ENCODE peak calls at places on chromosomes 13 and 19, in five cellular contexts. One of them, this sample, is unnamed.

GRCh38 chr13:38686635-38687245 is at the start of gene FREM2:
- DNase-seq in naive B cell: no peak
- DNase-seq in skeletal muscle cell: no peak
- DNase-seq in neural crest cell: peak; percentile 75
- DNase-seq in T-helper 1 cell: no peak
- DNase-seq in this sample: no peak

GRCh38 chr19:44066305-44066704 is 5.7 kb upstream of the ZNF284 start:
- DNase-seq in naive B cell: no peak
- DNase-seq in T-helper 1 cell: no peak
- DNase-seq in skeletal muscle cell: no peak
- DNase-seq in neural crest cell: no peak
- DNase-seq in this sample: no peak

GRCh38 chr19:14369399-14370168 is 11.7 kb upstream of the ADGRE5 start:
- DNase-seq in skeletal muscle cell: no peak
- DNase-seq in neural crest cell: no peak
- DNase-seq in T-helper 1 cell: peak; percentile 83
- DNase-seq in naive B cell: peak; percentile 73
- DNase-seq in this sample: no peak

GRCh38 chr19:14214580-14214979 is 8.6 kb upstream of the ADGRL1 start:
- DNase-seq in skeletal muscle cell: no peak
- DNase-seq in naive B cell: no peak
- DNase-seq in neural crest cell: no peak
- DNase-seq in T-helper 1 cell: no peak
- DNase-seq in this sample: no peak

GRCh38 chr19:11737964-11738745 is 591 bp downstream of the ZNF823 start:
- DNase-seq in T-helper 1 cell: peak; percentile 14
- DNase-seq in naive B cell: peak; percentile 31
- DNase-seq in skeletal muscle cell: no peak
- DNase-seq in neural crest cell: no peak
- DNase-seq in this sample: no peak

GRCh38 chr13:113666951-113667701 is at the start of gene GRK1:
- DNase-seq in T-helper 1 cell: no peak
- DNase-seq in naive B cell: no peak
- DNase-seq in skeletal muscle cell: no peak
- DNase-seq in neural crest cell: peak; percentile 22
- DNase-seq in this sample: no peak

GRCh38 chr13:109126973-109127615 is 497.7 kb downstream of the MYO16 start:
- DNase-seq in T-helper 1 cell: no peak
- DNase-seq in naive B cell: no peak
- DNase-seq in neural crest cell: no peak
- DNase-seq in skeletal muscle cell: no peak
- DNase-seq in this sample: no peak

GRCh38 chr19:45276284-45276687 is 25.2 kb downstream of the MARK4 start:
- DNase-seq in naive B cell: no peak
- DNase-seq in neural crest cell: no peak
- DNase-seq in skeletal muscle cell: no peak
- DNase-seq in T-helper 1 cell: no peak
- DNase-seq in this sample: no peak

GRCh38 chr13:51742611-51743010 is 61.4 kb downstream of the DHRS12 start:
- DNase-seq in neural crest cell: no peak
- DNase-seq in skeletal muscle cell: no peak
- DNase-seq in naive B cell: no peak
- DNase-seq in T-helper 1 cell: no peak
- DNase-seq in this sample: no peak

GRCh38 chr19:843836-844299 is 3.1 kb downstream of the PRTN3 start:
- DNase-seq in T-helper 1 cell: no peak
- DNase-seq in neural crest cell: no peak
- DNase-seq in naive B cell: no peak
- DNase-seq in skeletal muscle cell: no peak
- DNase-seq in this sample: no peak

GRCh38 chr19:54315956-54316355 is 3.0 kb upstream of the LILRA5 start:
- DNase-seq in naive B cell: no peak
- DNase-seq in skeletal muscle cell: no peak
- DNase-seq in neural crest cell: no peak
- DNase-seq in T-helper 1 cell: no peak
- DNase-seq in this sample: no peak

GRCh38 chr13:79541426-79542049 is 60.6 kb downstream of the NDFIP2 start:
- DNase-seq in naive B cell: peak; percentile 41
- DNase-seq in T-helper 1 cell: no peak
- DNase-seq in skeletal muscle cell: no peak
- DNase-seq in neural crest cell: no peak
- DNase-seq in this sample: peak; percentile 29

GRCh38 chr19:33118643-33119042 is 13.3 kb upstream of the WDR88 start:
- DNase-seq in T-helper 1 cell: no peak
- DNase-seq in naive B cell: no peak
- DNase-seq in skeletal muscle cell: no peak
- DNase-seq in neural crest cell: no peak
- DNase-seq in this sample: no peak

GRCh38 chr13:44050450-44051063 is 170.9 kb downstream of the LACC1 start:
- DNase-seq in T-helper 1 cell: no peak
- DNase-seq in skeletal muscle cell: no peak
- DNase-seq in neural crest cell: no peak
- DNase-seq in naive B cell: peak; percentile 28
- DNase-seq in this sample: peak; percentile 4

GRCh38 chr19:7670150-7670784 is 1.4 kb downstream of the RETN start:
- DNase-seq in skeletal muscle cell: no peak
- DNase-seq in T-helper 1 cell: no peak
- DNase-seq in naive B cell: no peak
- DNase-seq in neural crest cell: no peak
- DNase-seq in this sample: no peak

GRCh38 chr19:48674921-48675824 is 2.4 kb upstream of the NTN5 start:
- DNase-seq in naive B cell: peak; percentile 73
- DNase-seq in neural crest cell: peak; percentile 88
- DNase-seq in skeletal muscle cell: no peak
- DNase-seq in T-helper 1 cell: peak; percentile 60
- DNase-seq in this sample: peak; percentile 37

GRCh38 chr19:17184381-17184841 is 30.7 kb upstream of the USE1 start:
- DNase-seq in skeletal muscle cell: no peak
- DNase-seq in T-helper 1 cell: peak; percentile 21
- DNase-seq in neural crest cell: no peak
- DNase-seq in naive B cell: peak; percentile 20
- DNase-seq in this sample: no peak

GRCh38 chr19:6032827-6033226 is 54.9 kb upstream of the RANBP3 start:
- DNase-seq in neural crest cell: no peak
- DNase-seq in T-helper 1 cell: no peak
- DNase-seq in naive B cell: no peak
- DNase-seq in skeletal muscle cell: no peak
- DNase-seq in this sample: no peak

GRCh38 chr13:98563071-98563470 is 13.8 kb downstream of the STK24 start:
- DNase-seq in skeletal muscle cell: no peak
- DNase-seq in neural crest cell: no peak
- DNase-seq in naive B cell: no peak
- DNase-seq in T-helper 1 cell: peak; percentile 23
- DNase-seq in this sample: no peak

GRCh38 chr13:87444135-87444534 is 227.0 kb upstream of the SLITRK5 start:
- DNase-seq in naive B cell: no peak
- DNase-seq in T-helper 1 cell: no peak
- DNase-seq in neural crest cell: no peak
- DNase-seq in skeletal muscle cell: no peak
- DNase-seq in this sample: no peak

GRCh38 chr13:30340367-30341184 is 33.2 kb upstream of the KATNAL1 start:
- DNase-seq in naive B cell: no peak
- DNase-seq in skeletal muscle cell: peak; percentile 83
- DNase-seq in T-helper 1 cell: no peak
- DNase-seq in neural crest cell: no peak
- DNase-seq in this sample: peak; percentile 72

This sample was measured in AG09319.